ENCODE peak calls at places on chromosomes 13 and 19, in six cellular contexts. One of them, this sample, is unnamed.

GRCh38 chr19:5152767-5153532 is 184.0 kb downstream of the KDM4B start:
- DNase-seq in CD8-positive, alpha-beta memory T cell: no peak
- DNase-seq in NCI-H2107: no peak
- DNase-seq in stimulated activated CD4-positive, alpha-beta T cell treated with anti-CD3 and anti-CD28 coated beads, Interleukin-12 subunit alpha, Interleukin-12 subunit beta, amount 100 ng/mL, for 4 hours: no peak
- DNase-seq in BJ: no peak
- DNase-seq in RWPE1: no peak
- DNase-seq in this sample: no peak

GRCh38 chr19:51688665-51689571 is 4.2 kb upstream of the SPACA6 start:
- DNase-seq in CD8-positive, alpha-beta memory T cell: no peak
- DNase-seq in NCI-H2107: peak; percentile 65
- DNase-seq in stimulated activated CD4-positive, alpha-beta T cell treated with anti-CD3 and anti-CD28 coated beads, Interleukin-12 subunit alpha, Interleukin-12 subunit beta, amount 100 ng/mL, for 4 hours: no peak
- DNase-seq in BJ: peak; percentile 82
- DNase-seq in RWPE1: peak; percentile 75
- DNase-seq in this sample: peak; percentile 96

GRCh38 chr19:58586131-58586765 is 13.1 kb upstream of the MZF1 start:
- DNase-seq in CD8-positive, alpha-beta memory T cell: no peak
- DNase-seq in NCI-H2107: no peak
- DNase-seq in stimulated activated CD4-positive, alpha-beta T cell treated with anti-CD3 and anti-CD28 coated beads, Interleukin-12 subunit alpha, Interleukin-12 subunit beta, amount 100 ng/mL, for 4 hours: no peak
- DNase-seq in BJ: no peak
- DNase-seq in RWPE1: no peak
- DNase-seq in this sample: no peak

GRCh38 chr19:16293133-16294085 is 31.2 kb upstream of the KLF2 start:
- DNase-seq in CD8-positive, alpha-beta memory T cell: no peak
- DNase-seq in NCI-H2107: no peak
- DNase-seq in stimulated activated CD4-positive, alpha-beta T cell treated with anti-CD3 and anti-CD28 coated beads, Interleukin-12 subunit alpha, Interleukin-12 subunit beta, amount 100 ng/mL, for 4 hours: no peak
- DNase-seq in BJ: peak; percentile 87
- DNase-seq in RWPE1: peak; percentile 35
- DNase-seq in this sample: peak; percentile 84

GRCh38 chr13:42847891-42848663 is 66.7 kb downstream of the FAM216B start:
- DNase-seq in CD8-positive, alpha-beta memory T cell: no peak
- DNase-seq in NCI-H2107: no peak
- DNase-seq in stimulated activated CD4-positive, alpha-beta T cell treated with anti-CD3 and anti-CD28 coated beads, Interleukin-12 subunit alpha, Interleukin-12 subunit beta, amount 100 ng/mL, for 4 hours: no peak
- DNase-seq in BJ: no peak
- DNase-seq in RWPE1: no peak
- DNase-seq in this sample: no peak

GRCh38 chr19:1408300-1409203 is 1.2 kb downstream of the DAZAP1 start:
- DNase-seq in CD8-positive, alpha-beta memory T cell: peak; percentile 39
- DNase-seq in NCI-H2107: no peak
- DNase-seq in stimulated activated CD4-positive, alpha-beta T cell treated with anti-CD3 and anti-CD28 coated beads, Interleukin-12 subunit alpha, Interleukin-12 subunit beta, amount 100 ng/mL, for 4 hours: peak; percentile 59
- DNase-seq in BJ: no peak
- DNase-seq in RWPE1: no peak
- DNase-seq in this sample: peak; percentile 50

GRCh38 chr19:29596080-29596479 is 10.0 kb upstream of the POP4 start:
- DNase-seq in CD8-positive, alpha-beta memory T cell: no peak
- DNase-seq in NCI-H2107: peak; percentile 27
- DNase-seq in stimulated activated CD4-positive, alpha-beta T cell treated with anti-CD3 and anti-CD28 coated beads, Interleukin-12 subunit alpha, Interleukin-12 subunit beta, amount 100 ng/mL, for 4 hours: no peak
- DNase-seq in BJ: no peak
- DNase-seq in RWPE1: no peak
- DNase-seq in this sample: no peak

GRCh38 chr19:34145741-34146202 is 26.5 kb upstream of the LSM14A start:
- DNase-seq in CD8-positive, alpha-beta memory T cell: peak; percentile 35
- DNase-seq in NCI-H2107: no peak
- DNase-seq in stimulated activated CD4-positive, alpha-beta T cell treated with anti-CD3 and anti-CD28 coated beads, Interleukin-12 subunit alpha, Interleukin-12 subunit beta, amount 100 ng/mL, for 4 hours: peak; percentile 28
- DNase-seq in BJ: no peak
- DNase-seq in RWPE1: peak; percentile 60
- DNase-seq in this sample: peak; percentile 54

GRCh38 chr13:27372896-27373295 is 51.5 kb upstream of the GTF3A start:
- DNase-seq in CD8-positive, alpha-beta memory T cell: no peak
- DNase-seq in NCI-H2107: peak; percentile 56
- DNase-seq in stimulated activated CD4-positive, alpha-beta T cell treated with anti-CD3 and anti-CD28 coated beads, Interleukin-12 subunit alpha, Interleukin-12 subunit beta, amount 100 ng/mL, for 4 hours: no peak
- DNase-seq in BJ: no peak
- DNase-seq in RWPE1: no peak
- DNase-seq in this sample: no peak

GRCh38 chr13:111282425-111282824 is 38.0 kb upstream of the TEX29 start:
- DNase-seq in CD8-positive, alpha-beta memory T cell: no peak
- DNase-seq in NCI-H2107: no peak
- DNase-seq in stimulated activated CD4-positive, alpha-beta T cell treated with anti-CD3 and anti-CD28 coated beads, Interleukin-12 subunit alpha, Interleukin-12 subunit beta, amount 100 ng/mL, for 4 hours: no peak
- DNase-seq in BJ: no peak
- DNase-seq in RWPE1: no peak
- DNase-seq in this sample: no peak

GRCh38 chr19:9923440-9923839 is 12.9 kb downstream of the OLFM2 start:
- DNase-seq in CD8-positive, alpha-beta memory T cell: no peak
- DNase-seq in NCI-H2107: no peak
- DNase-seq in stimulated activated CD4-positive, alpha-beta T cell treated with anti-CD3 and anti-CD28 coated beads, Interleukin-12 subunit alpha, Interleukin-12 subunit beta, amount 100 ng/mL, for 4 hours: no peak
- DNase-seq in BJ: no peak
- DNase-seq in RWPE1: no peak
- DNase-seq in this sample: no peak

GRCh38 chr13:99657848-99658265 is 156.6 kb downstream of the TM9SF2 start:
- DNase-seq in CD8-positive, alpha-beta memory T cell: peak; percentile 4
- DNase-seq in NCI-H2107: no peak
- DNase-seq in stimulated activated CD4-positive, alpha-beta T cell treated with anti-CD3 and anti-CD28 coated beads, Interleukin-12 subunit alpha, Interleukin-12 subunit beta, amount 100 ng/mL, for 4 hours: peak; percentile 18
- DNase-seq in BJ: no peak
- DNase-seq in RWPE1: no peak
- DNase-seq in this sample: no peak

GRCh38 chr19:13463296-13463695 is 43.0 kb downstream of the CACNA1A start:
- DNase-seq in CD8-positive, alpha-beta memory T cell: no peak
- DNase-seq in NCI-H2107: no peak
- DNase-seq in stimulated activated CD4-positive, alpha-beta T cell treated with anti-CD3 and anti-CD28 coated beads, Interleukin-12 subunit alpha, Interleukin-12 subunit beta, amount 100 ng/mL, for 4 hours: peak; percentile 1
- DNase-seq in BJ: no peak
- DNase-seq in RWPE1: peak; percentile 58
- DNase-seq in this sample: no peak

GRCh38 chr13:50065712-50066111 is 50.5 kb downstream of the KCNRG start:
- DNase-seq in CD8-positive, alpha-beta memory T cell: no peak
- DNase-seq in NCI-H2107: no peak
- DNase-seq in stimulated activated CD4-positive, alpha-beta T cell treated with anti-CD3 and anti-CD28 coated beads, Interleukin-12 subunit alpha, Interleukin-12 subunit beta, amount 100 ng/mL, for 4 hours: no peak
- DNase-seq in BJ: no peak
- DNase-seq in RWPE1: no peak
- DNase-seq in this sample: no peak

GRCh38 chr13:97238432-97238831 is 16.3 kb downstream of the MBNL2 start:
- DNase-seq in CD8-positive, alpha-beta memory T cell: no peak
- DNase-seq in NCI-H2107: no peak
- DNase-seq in stimulated activated CD4-positive, alpha-beta T cell treated with anti-CD3 and anti-CD28 coated beads, Interleukin-12 subunit alpha, Interleukin-12 subunit beta, amount 100 ng/mL, for 4 hours: no peak
- DNase-seq in BJ: no peak
- DNase-seq in RWPE1: no peak
- DNase-seq in this sample: no peak

GRCh38 chr19:55482128-55482961 is 2.6 kb upstream of the NAT14 start:
- DNase-seq in CD8-positive, alpha-beta memory T cell: no peak
- DNase-seq in NCI-H2107: no peak
- DNase-seq in stimulated activated CD4-positive, alpha-beta T cell treated with anti-CD3 and anti-CD28 coated beads, Interleukin-12 subunit alpha, Interleukin-12 subunit beta, amount 100 ng/mL, for 4 hours: no peak
- DNase-seq in BJ: no peak
- DNase-seq in RWPE1: no peak
- DNase-seq in this sample: no peak

GRCh38 chr13:67275351-67275989 is 45.3 kb upstream of the PCDH9 start:
- DNase-seq in CD8-positive, alpha-beta memory T cell: no peak
- DNase-seq in NCI-H2107: no peak
- DNase-seq in stimulated activated CD4-positive, alpha-beta T cell treated with anti-CD3 and anti-CD28 coated beads, Interleukin-12 subunit alpha, Interleukin-12 subunit beta, amount 100 ng/mL, for 4 hours: no peak
- DNase-seq in BJ: no peak
- DNase-seq in RWPE1: no peak
- DNase-seq in this sample: no peak

GRCh38 chr13:114268344-114269280 is 12.8 kb upstream of the UPF3A start:
- DNase-seq in CD8-positive, alpha-beta memory T cell: no peak
- DNase-seq in NCI-H2107: no peak
- DNase-seq in stimulated activated CD4-positive, alpha-beta T cell treated with anti-CD3 and anti-CD28 coated beads, Interleukin-12 subunit alpha, Interleukin-12 subunit beta, amount 100 ng/mL, for 4 hours: no peak
- DNase-seq in BJ: no peak
- DNase-seq in RWPE1: no peak
- DNase-seq in this sample: no peak

GRCh38 chr13:33235078-33235477 is 50.5 kb downstream of the STARD13 start:
- DNase-seq in CD8-positive, alpha-beta memory T cell: no peak
- DNase-seq in NCI-H2107: no peak
- DNase-seq in stimulated activated CD4-positive, alpha-beta T cell treated with anti-CD3 and anti-CD28 coated beads, Interleukin-12 subunit alpha, Interleukin-12 subunit beta, amount 100 ng/mL, for 4 hours: no peak
- DNase-seq in BJ: no peak
- DNase-seq in RWPE1: no peak
- DNase-seq in this sample: peak; percentile 85

GRCh38 chr13:108733141-108733540 is 103.7 kb downstream of the MYO16 start:
- DNase-seq in CD8-positive, alpha-beta memory T cell: no peak
- DNase-seq in NCI-H2107: no peak
- DNase-seq in stimulated activated CD4-positive, alpha-beta T cell treated with anti-CD3 and anti-CD28 coated beads, Interleukin-12 subunit alpha, Interleukin-12 subunit beta, amount 100 ng/mL, for 4 hours: no peak
- DNase-seq in BJ: no peak
- DNase-seq in RWPE1: no peak
- DNase-seq in this sample: no peak

GRCh38 chr19:53308339-53308811 is 25.2 kb upstream of the ZNF845 start:
- DNase-seq in CD8-positive, alpha-beta memory T cell: no peak
- DNase-seq in NCI-H2107: no peak
- DNase-seq in stimulated activated CD4-positive, alpha-beta T cell treated with anti-CD3 and anti-CD28 coated beads, Interleukin-12 subunit alpha, Interleukin-12 subunit beta, amount 100 ng/mL, for 4 hours: no peak
- DNase-seq in BJ: no peak
- DNase-seq in RWPE1: no peak
- DNase-seq in this sample: no peak

GRCh38 chr13:46631184-46631542 is 78.2 kb downstream of the LRCH1 start:
- DNase-seq in CD8-positive, alpha-beta memory T cell: no peak
- DNase-seq in NCI-H2107: no peak
- DNase-seq in stimulated activated CD4-positive, alpha-beta T cell treated with anti-CD3 and anti-CD28 coated beads, Interleukin-12 subunit alpha, Interleukin-12 subunit beta, amount 100 ng/mL, for 4 hours: no peak
- DNase-seq in BJ: no peak
- DNase-seq in RWPE1: no peak
- DNase-seq in this sample: no peak

GRCh38 chr19:19602136-19602712 is 16.3 kb downstream of the PBX4 start:
- DNase-seq in CD8-positive, alpha-beta memory T cell: peak; percentile 50
- DNase-seq in NCI-H2107: no peak
- DNase-seq in stimulated activated CD4-positive, alpha-beta T cell treated with anti-CD3 and anti-CD28 coated beads, Interleukin-12 subunit alpha, Interleukin-12 subunit beta, amount 100 ng/mL, for 4 hours: no peak
- DNase-seq in BJ: no peak
- DNase-seq in RWPE1: peak; percentile 45
- DNase-seq in this sample: no peak